ENCODE peak calls at places on chromosomes 1 and 21, in eight cellular contexts. C is HFF-Myc, D is A673, P is PC-9, Y is thoracic aorta, G is IMR-90, N is heart right ventricle, J is esophagus squamous epithelium. U is an unnamed sample.

GRCh38 chr1:26278835-26279597 is 870 bp upstream of the SH3BGRL3 start:
- DNase-seq in C (no peak), D (no peak), P (peak; percentile 42), Y (no peak), G (peak; percentile 75), N (no peak), J (no peak), U (peak; percentile 40)

GRCh38 chr1:93905051-93905450 is 4.2 kb downstream of the GCLM start:
- DNase-seq in C (no peak), D (no peak), P (no peak), Y (no peak), G (peak; percentile 39), N (no peak), J (no peak), U (peak; percentile 43)

GRCh38 chr1:51578383-51579109 is 38.3 kb upstream of the OSBPL9 start:
- DNase-seq in C (no peak), D (no peak), P (no peak), Y (no peak), G (no peak), N (no peak), J (no peak), U (no peak)

GRCh38 chr1:7300893-7301292 is 470.2 kb upstream of the VAMP3 start:
- DNase-seq in C (peak; percentile 72), D (peak; percentile 77), P (no peak), Y (no peak), G (peak; percentile 98), N (no peak), J (no peak), U (peak; percentile 57)

GRCh38 chr1:14064649-14065442 is 364.9 kb downstream of the PRDM2 start:
- DNase-seq in C (no peak), D (no peak), P (no peak), Y (no peak), G (no peak), N (no peak), J (no peak), U (no peak)

GRCh38 chr1:37673920-37674319 is 18.4 kb upstream of the CDCA8 start:
- DNase-seq in C (no peak), D (no peak), P (no peak), Y (no peak), G (no peak), N (no peak), J (no peak), U (no peak)

GRCh38 chr1:204672069-204672468 is 13.5 kb downstream of the LRRN2 start:
- DNase-seq in C (no peak), D (no peak), P (no peak), Y (no peak), G (no peak), N (no peak), J (no peak), U (no peak)

GRCh38 chr1:147641695-147642592 is 28.4 kb downstream of the ACP6 start:
- DNase-seq in C (peak; percentile 19), D (peak; percentile 80), P (no peak), Y (peak; percentile 19), G (peak; percentile 42), N (no peak), J (no peak), U (peak; percentile 66)

GRCh38 chr1:85343612-85344255 is 67.3 kb upstream of the BCL10 start:
- DNase-seq in C (no peak), D (peak; percentile 93), P (no peak), Y (no peak), G (peak; percentile 82), N (no peak), J (no peak), U (peak; percentile 85)

GRCh38 chr1:162840256-162840839 is 20.6 kb downstream of the CCDC190 start:
- DNase-seq in C (no peak), D (peak; percentile 81), P (no peak), Y (no peak), G (peak; percentile 32), N (no peak), J (no peak), U (no peak)

GRCh38 chr1:21270086-21270689 is 20.1 kb downstream of the ECE1 start:
- DNase-seq in C (no peak), D (peak; percentile 75), P (peak; percentile 46), Y (no peak), G (peak; percentile 52), N (peak; percentile 82), J (no peak), U (peak; percentile 69)

GRCh38 chr1:82483146-82483545 is 682.4 kb downstream of the ADGRL2 start:
- DNase-seq in C (no peak), D (no peak), P (no peak), Y (no peak), G (no peak), N (no peak), J (no peak), U (no peak)

GRCh38 chr1:109825774-109826173 is 62.1 kb upstream of the EPS8L3 start:
- DNase-seq in C (no peak), D (no peak), P (no peak), Y (no peak), G (no peak), N (no peak), J (no peak), U (no peak)

GRCh38 chr1:200224315-200224714 is 185.5 kb downstream of the ZNF281 start:
- DNase-seq in C (no peak), D (no peak), P (no peak), Y (no peak), G (peak; percentile 78), N (no peak), J (no peak), U (peak; percentile 27)

GRCh38 chr1:27298632-27299384 is 23.2 kb upstream of the TMEM222 start:
- DNase-seq in C (no peak), D (no peak), P (no peak), Y (no peak), G (no peak), N (no peak), J (no peak), U (no peak)

GRCh38 chr1:234091065-234091401 is 186.6 kb downstream of the SLC35F3 start:
- DNase-seq in C (no peak), D (no peak), P (no peak), Y (no peak), G (no peak), N (no peak), J (no peak), U (no peak)

GRCh38 chr1:234093107-234093506 is 188.6 kb downstream of the SLC35F3 start:
- DNase-seq in C (no peak), D (no peak), P (no peak), Y (no peak), G (no peak), N (no peak), J (no peak), U (no peak)

GRCh38 chr1:234093741-234094140 is 189.3 kb downstream of the SLC35F3 start:
- DNase-seq in C (no peak), D (no peak), P (no peak), Y (no peak), G (no peak), N (peak; percentile 26), J (no peak), U (no peak)

GRCh38 chr1:234090212-234091064 is 186.0 kb downstream of the SLC35F3 start:
- DNase-seq in C (no peak), D (no peak), P (no peak), Y (no peak), G (no peak), N (no peak), J (no peak), U (no peak)

GRCh38 chr1:234089396-234089795 is 184.9 kb downstream of the SLC35F3 start:
- DNase-seq in C (no peak), D (no peak), P (no peak), Y (no peak), G (no peak), N (no peak), J (no peak), U (no peak)
- TF ChIP-seq CTCF in C (peak; percentile 22), D (peak; percentile 46), P (peak; percentile 27), Y (no peak), G (no peak), N (no peak), J (no peak), U (no peak)

GRCh38 chr1:149925751-149926150 is 1.9 kb downstream of the SF3B4 start:
- DNase-seq in C (no peak), D (no peak), P (no peak), Y (no peak), G (no peak), N (no peak), J (no peak), U (no peak)
- H3K4me3 ChIP-seq in C (peak overlapping the region; percentile 93), D (no peak overlapping the region), P (peak overlapping the region; percentile 69), Y (no peak overlapping the region), G (no peak overlapping the region), N (no peak overlapping the region), J (peak overlapping the region; percentile 96), U (no peak overlapping the region)

DNA sequence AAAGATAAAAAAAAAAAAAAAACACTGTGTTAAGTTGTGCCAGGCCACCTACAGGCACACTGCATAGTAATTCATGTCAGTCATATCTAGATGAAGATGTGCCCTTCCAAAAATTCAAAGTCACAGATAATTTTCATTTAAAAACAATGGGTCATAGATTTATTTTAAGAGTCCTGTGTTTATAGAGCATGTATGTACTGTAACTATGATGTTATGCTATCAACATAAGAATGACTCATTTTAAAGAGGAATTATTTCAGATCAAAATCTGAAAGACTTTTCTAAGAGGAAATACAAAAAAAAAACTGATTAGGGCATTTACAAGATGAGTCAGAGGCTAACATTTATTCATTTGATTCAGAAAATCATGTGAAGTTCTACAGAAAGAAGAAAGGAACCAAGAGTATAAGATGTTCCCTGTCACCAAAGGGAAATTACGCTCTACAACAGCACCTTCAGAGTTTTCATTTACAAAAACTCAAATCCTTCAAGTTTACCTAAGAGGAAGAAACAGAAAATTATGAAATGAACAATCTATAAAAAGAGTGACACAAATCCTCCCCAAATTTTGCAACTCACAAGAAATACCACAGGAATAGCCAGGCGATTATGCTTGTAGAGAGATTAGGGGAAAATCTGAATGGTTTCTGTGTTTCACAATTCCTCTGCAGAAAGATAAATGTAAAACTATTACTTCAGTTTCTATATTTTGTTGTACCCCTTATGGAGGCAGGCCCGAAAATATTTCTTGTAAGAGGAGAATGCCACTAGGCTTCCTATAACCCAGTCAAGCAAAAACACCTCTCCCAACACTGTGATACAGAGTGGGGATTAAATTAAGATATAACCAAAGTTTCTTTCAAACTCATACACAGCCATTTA is 13.8 kb downstream of the TP53BP2 start:
- DNase-seq in C (no peak), D (peak; percentile 63), P (no peak), Y (no peak), G (peak; percentile 88), N (no peak), J (no peak), U (peak; percentile 82)
- TF ChIP-seq CTCF in C (no peak), D (peak; percentile 15), P (no peak), Y (no peak), G (no peak), N (no peak), J (no peak), U (no peak)

DNA sequence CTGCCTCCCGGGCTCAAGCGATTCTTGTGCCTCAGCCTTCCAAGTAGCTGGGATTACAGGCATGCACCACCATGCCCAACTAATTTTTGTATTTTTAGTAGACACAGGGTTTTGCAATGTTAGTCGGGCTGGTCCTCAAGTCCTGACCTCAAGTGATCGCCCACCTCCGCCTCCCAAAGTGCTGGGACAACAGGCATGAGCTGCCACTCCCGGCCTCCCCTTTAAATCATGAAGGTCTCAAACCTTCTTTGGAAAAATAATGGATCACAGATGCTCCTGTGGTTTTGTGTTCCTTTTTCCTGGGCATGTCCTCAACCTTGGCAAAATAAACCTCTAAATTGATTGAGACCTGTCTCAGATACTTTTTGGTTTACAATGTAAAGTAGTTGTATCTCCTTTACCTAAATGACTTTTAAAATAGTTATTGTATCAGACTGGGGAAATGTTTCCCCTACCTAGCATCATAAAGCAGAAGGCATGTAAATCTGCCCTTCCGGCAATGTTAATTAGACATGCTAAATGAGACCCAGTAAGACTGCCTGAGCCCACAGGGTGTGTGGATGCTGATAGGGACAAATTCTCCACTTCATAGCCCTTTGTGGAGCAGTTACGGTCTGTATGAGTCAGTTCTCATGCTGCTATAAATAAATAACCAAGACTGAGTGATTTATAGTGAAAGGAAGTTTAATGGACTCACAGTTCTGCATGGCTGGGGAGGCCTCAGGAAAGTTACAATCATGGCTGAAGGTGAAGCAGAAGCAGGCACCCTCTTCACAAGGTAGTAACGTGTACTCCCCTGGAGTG is 27.8 kb downstream of the CBR1 start:
- DNase-seq in C (no peak), D (peak; percentile 78), P (no peak), Y (no peak), G (no peak), N (no peak), J (no peak), U (peak; percentile 11)
- H3K4me3 ChIP-seq in C (no peak overlapping the region), D (no peak overlapping the region), P (no peak overlapping the region), Y (no peak overlapping the region), G (no peak overlapping the region), N (no peak overlapping the region), J (no peak overlapping the region), U (no peak overlapping the region)

U was measured in fibroblast of pulmonary artery.